ENCODE peak calls at places on chromosomes 12 and 14, in five cellular contexts. N is ascending aorta; L is cardiac fibroblast; X is stimulated activated CD4-positive, alpha-beta T cell treated with anti-CD3 and anti-CD28 coated beads, Interleukin-1b, Interleukin-23, amount 100 ng/mL, for 24 hours; U is hypothalamus. P is an unnamed sample.

GRCh38 chr14:55373784-55374725 is 37.6 kb downstream of the ATG14 start:
- DNase-seq in N (no peak), L (peak; percentile 81), X (no peak), U (no peak), P (peak; percentile 76)

GRCh38 chr14:75469606-75470237 is 41.9 kb downstream of the JDP2 start:
- DNase-seq in N (peak; percentile 86), L (no peak), X (no peak), U (no peak), P (no peak)

GRCh38 chr12:95796982-95797289 is 6.4 kb upstream of the NTN4 start:
- DNase-seq in N (no peak), L (peak; percentile 38), X (no peak), U (no peak), P (no peak)

GRCh38 chr14:74886001-74886400 is 4.3 kb downstream of the DLST start:
- DNase-seq in N (no peak), L (peak; percentile 97), X (no peak), U (no peak), P (no peak)

GRCh38 chr12:110661337-110661972 is 27.5 kb downstream of the HVCN1 start:
- DNase-seq in N (no peak), L (no peak), X (no peak), U (no peak), P (no peak)

GRCh38 chr12:42608196-42608825 is 18.8 kb upstream of the PRICKLE1 start:
- DNase-seq in N (no peak), L (no peak), X (no peak), U (no peak), P (no peak)

GRCh38 chr14:32311294-32312009 is 17.6 kb upstream of the AKAP6 start:
- DNase-seq in N (no peak), L (no peak), X (no peak), U (no peak), P (no peak)

GRCh38 chr14:57933363-57933762 is 67.5 kb upstream of the SLC35F4 start:
- DNase-seq in N (no peak), L (no peak), X (no peak), U (no peak), P (no peak)

GRCh38 chr14:70013269-70013873 is 134.2 kb downstream of the SMOC1 start:
- DNase-seq in N (no peak), L (peak; percentile 22), X (peak; percentile 2), U (no peak), P (no peak)

GRCh38 chr14:22887990-22888378 is 5.0 kb downstream of the REM2 start:
- DNase-seq in N (no peak), L (no peak), X (no peak), U (no peak), P (peak; percentile 53)

GRCh38 chr12:124480469-124481256 is 86.7 kb downstream of the NCOR2 start:
- DNase-seq in N (no peak), L (peak; percentile 55), X (no peak), U (no peak), P (peak; percentile 50)

GRCh38 chr14:55867726-55868125 is 250.5 kb upstream of the PELI2 start:
- DNase-seq in N (no peak), L (peak; percentile 69), X (no peak), U (no peak), P (no peak)

GRCh38 chr12:58557646-58558045 is 362.7 kb downstream of the LRIG3 start:
- DNase-seq in N (no peak), L (no peak), X (no peak), U (no peak), P (no peak)

GRCh38 chr12:615620-616019 is 47.6 kb downstream of the NINJ2 start:
- DNase-seq in N (no peak), L (no peak), X (no peak), U (no peak), P (no peak)

GRCh38 chr12:12508612-12509011 is 54.1 kb downstream of the DUSP16 start:
- DNase-seq in N (no peak), L (peak; percentile 80), X (no peak), U (no peak), P (no peak)

GRCh38 chr12:25884920-25885234 is 73.6 kb upstream of the RASSF8 start:
- DNase-seq in N (no peak), L (no peak), X (no peak), U (no peak), P (no peak)

GRCh38 chr12:120586216-120586615 is 5.0 kb upstream of the POP5 start:
- DNase-seq in N (no peak), L (no peak), X (no peak), U (no peak), P (no peak)

GRCh38 chr12:95548539-95549391 is 2.5 kb downstream of the USP44 start:
- DNase-seq in N (peak; percentile 77), L (no peak), X (peak; percentile 50), U (no peak), P (peak; percentile 81)

GRCh38 chr12:57183939-57184725 is 32.5 kb upstream of the NXPH4 start:
- DNase-seq in N (no peak), L (no peak), X (no peak), U (no peak), P (no peak)

GRCh38 chr12:54564768-54565167 is 15.4 kb downstream of the PDE1B start:
- DNase-seq in N (no peak), L (no peak), X (no peak), U (no peak), P (no peak)

GRCh38 chr14:105473677-105474477 is 744 bp upstream of the CRIP2 start:
- DNase-seq in N (peak; percentile 98), L (peak; percentile 86), X (peak; percentile 27), U (peak; percentile 17), P (no peak)

GRCh38 chr12:87344699-87345098 is 684.5 kb downstream of the C12orf50 start:
- DNase-seq in N (no peak), L (peak; percentile 9), X (no peak), U (no peak), P (no peak)

GRCh38 chr14:88198441-88198840 is 124.6 kb downstream of the KCNK10 start:
- DNase-seq in N (no peak), L (no peak), X (no peak), U (no peak), P (no peak)

GRCh38 chr12:126483145-126484068 is 1418.2 kb downstream of the AACS start:
- DNase-seq in N (no peak), L (peak; percentile 76), X (no peak), U (no peak), P (no peak)

GRCh38 chr14:69797573-69798338 is 715 bp upstream of the SLC10A1 start:
- DNase-seq in N (no peak), L (no peak), X (no peak), U (no peak), P (no peak)

GRCh38 chr12:124599074-124599999 is 31.9 kb upstream of the NCOR2 start:
- DNase-seq in N (no peak), L (peak; percentile 86), X (no peak), U (no peak), P (no peak)

GRCh38 chr14:106803379-106803778 is 1277.0 kb downstream of the TMEM121 start:
- DNase-seq in N (no peak), L (no peak), X (no peak), U (no peak), P (no peak)

GRCh38 chr12:51183349-51183748 is 10.4 kb upstream of the TFCP2 start:
- DNase-seq in N (no peak), L (no peak), X (no peak), U (no peak), P (no peak)

GRCh38 chr14:55654233-55654632 is 74.2 kb downstream of the KTN1 start:
- DNase-seq in N (no peak), L (no peak), X (no peak), U (no peak), P (no peak)

GRCh38 chr14:35333347-35333730 is 41.2 kb downstream of the PSMA6 start:
- DNase-seq in N (no peak), L (no peak), X (no peak), U (no peak), P (no peak)

GRCh38 chr14:68564826-68565760 is 227.8 kb downstream of the ZFP36L1 start:
- DNase-seq in N (no peak), L (peak; percentile 27), X (no peak), U (no peak), P (no peak)

GRCh38 chr12:93734784-93735183 is 57.6 kb downstream of the CRADD start:
- DNase-seq in N (no peak), L (peak; percentile 23), X (no peak), U (no peak), P (no peak)

GRCh38 chr12:71662861-71663560 is 637 bp downstream of the ZFC3H1 start:
- DNase-seq in N (peak; percentile 77), L (peak; percentile 82), X (peak; percentile 52), U (peak; percentile 35), P (peak; percentile 71)

GRCh38 chr12:43290836-43291235 is 261.2 kb downstream of the ADAMTS20 start:
- DNase-seq in N (no peak), L (peak; percentile 44), X (no peak), U (no peak), P (no peak)

GRCh38 chr12:94169495-94169894 is 21.1 kb downstream of the PLXNC1 start:
- DNase-seq in N (no peak), L (no peak), X (no peak), U (no peak), P (no peak)

GRCh38 chr14:53432378-53432802 is 279.3 kb upstream of the DDHD1 start:
- DNase-seq in N (no peak), L (peak; percentile 56), X (no peak), U (no peak), P (no peak)

GRCh38 chr12:124432376-124432775 is 135.0 kb downstream of the NCOR2 start:
- DNase-seq in N (no peak), L (no peak), X (no peak), U (no peak), P (no peak)

GRCh38 chr12:93908846-93909592 is 231.8 kb downstream of the CRADD start:
- DNase-seq in N (no peak), L (peak; percentile 85), X (no peak), U (no peak), P (no peak)

GRCh38 chr12:94204647-94205247 is 56.4 kb downstream of the PLXNC1 start:
- DNase-seq in N (no peak), L (no peak), X (no peak), U (no peak), P (no peak)

GRCh38 chr14:47555333-47555732 is 120.1 kb downstream of the MDGA2 start:
- DNase-seq in N (no peak), L (no peak), X (no peak), U (no peak), P (no peak)

P was measured in naive thymus-derived CD4-positive, alpha-beta T cell.